ENCODE peak calls at places on chromosomes 13 and 19, in five cellular contexts. E is breast epithelium, Q is cardiac muscle cell, M is thoracic aorta, Y is A549. P is an unnamed sample.

GRCh38 chr13:40271931-40272775 is 394.3 kb downstream of the FOXO1 start:
- DNase-seq in Y (no peak), E (peak), Q (no peak), M (peak), P (peak)

GRCh38 chr19:28293685-28294084 is 919.3 kb downstream of the UQCRFS1 start:
- DNase-seq in Q (no peak), M (no peak), Y (no peak), E (no peak), P (no peak)

GRCh38 chr13:77521194-77521593 is 14.3 kb upstream of the SCEL start:
- DNase-seq in Q (no peak), Y (peak), E (no peak), M (no peak), P (no peak)

GRCh38 chr19:48390188-48391099 is 907 bp downstream of the KDELR1 start:
- DNase-seq in Y (no peak), M (no peak), E (peak), Q (peak), P (peak)

GRCh38 chr13:98468929-98469328 is 108.0 kb downstream of the STK24 start:
- DNase-seq in M (no peak), E (no peak), Y (no peak), Q (no peak), P (no peak)

GRCh38 chr13:93776936-93777335 is 550.3 kb downstream of the GPC6 start:
- DNase-seq in Q (no peak), M (no peak), E (no peak), Y (no peak), P (no peak)

GRCh38 chr19:50870417-50871089 is 2.7 kb upstream of the KLK2 start:
- DNase-seq in E (no peak), Y (peak), M (no peak), Q (no peak), P (no peak)

GRCh38 chr13:92959790-92960189 is 266.8 kb upstream of the GPC6 start:
- DNase-seq in Q (no peak), M (no peak), E (no peak), Y (no peak), P (no peak)

GRCh38 chr19:34480971-34481821 is at the start of gene WTIP:
- DNase-seq in E (peak), Q (peak), Y (peak), M (peak), P (peak)

GRCh38 chr13:39779337-39780270 is 124.1 kb downstream of the COG6 start:
- DNase-seq in Q (no peak), E (no peak), Y (no peak), M (no peak), P (peak)

GRCh38 chr19:38142176-38143035 is 81.6 kb downstream of the DPF1 start:
- DNase-seq in Q (peak), E (no peak), Y (peak), M (no peak), P (peak)

GRCh38 chr13:64688893-64689677 is 2541.1 kb downstream of the PCDH9 start:
- DNase-seq in Q (no peak), E (no peak), Y (no peak), M (no peak), P (no peak)

GRCh38 chr13:64697226-64697625 is 2532.9 kb downstream of the PCDH9 start:
- DNase-seq in Y (no peak), E (no peak), M (no peak), Q (no peak), P (no peak)

GRCh38 chr19:39265321-39265916 is 2.8 kb upstream of the IFNL2 start:
- DNase-seq in Q (no peak), E (no peak), M (no peak), Y (no peak), P (no peak)

GRCh38 chr13:113493315-113493951 is 2.9 kb upstream of the DCUN1D2 start:
- DNase-seq in Y (peak), E (no peak), M (no peak), Q (no peak), P (no peak)

GRCh38 chr13:103272770-103273169 is 206.6 kb upstream of the SLC10A2 start:
- DNase-seq in M (no peak), Y (no peak), Q (no peak), E (no peak), P (no peak)

GRCh38 chr19:991174-991931 is 7.2 kb downstream of the WDR18 start:
- DNase-seq in M (no peak), Q (peak), Y (no peak), E (no peak), P (peak)

DNA sequence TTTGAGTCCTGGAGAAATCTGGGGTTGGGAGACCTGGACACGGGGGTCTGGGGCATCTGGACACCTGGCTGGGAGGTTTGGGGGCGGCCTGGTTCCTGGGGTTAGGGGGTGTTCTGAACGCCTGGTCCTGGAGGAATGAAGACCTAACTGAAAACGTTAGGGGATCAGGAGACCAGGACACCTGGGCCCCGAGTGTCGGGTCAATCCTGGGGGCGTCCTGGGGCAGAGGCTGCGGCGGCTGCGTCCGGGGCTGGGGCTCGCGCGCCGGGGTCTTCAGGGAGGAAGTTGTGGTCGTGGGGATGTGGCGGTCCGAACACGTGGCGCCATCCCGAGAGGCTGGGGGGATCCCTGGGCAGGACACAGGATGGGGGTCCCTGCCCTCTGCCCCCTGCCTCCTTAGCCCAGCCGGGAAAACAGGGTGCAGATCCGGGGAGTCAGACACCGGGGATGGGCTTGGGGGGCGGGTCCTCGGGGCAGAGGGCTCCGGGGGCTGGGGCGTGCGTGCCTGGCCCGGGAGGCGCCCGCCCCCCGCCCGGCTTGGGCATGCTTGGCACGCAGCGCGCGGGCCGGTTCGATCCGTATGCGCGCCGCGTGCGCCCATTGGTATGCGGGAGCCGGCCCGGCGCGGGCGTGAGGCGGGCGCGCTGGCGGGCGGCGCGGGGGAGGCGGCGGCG is 632 bp downstream of the NPAS1 start:
- DNase-seq in Q (peak), Y (no peak), M (no peak), E (no peak), P (no peak)
- H3K4me3 ChIP-seq in Q (peak), Y (peak), M (peak), E (peak), P (no peak)

GRCh38 chr19:42323473-42323851 is 2.0 kb upstream of the MEGF8 start:
- DNase-seq in Q (no peak), M (no peak), Y (no peak), E (no peak), P (no peak)

GRCh38 chr19:42325896-42326771 is 699 bp downstream of the MEGF8 start:
- DNase-seq in Y (peak), M (no peak), Q (peak), E (no peak), P (peak)

GRCh38 chr19:42325308-42325895 is at the start of gene MEGF8:
- DNase-seq in Q (peak), E (peak), Y (peak), M (peak), P (peak)

GRCh38 chr19:42323852-42324654 is 1.4 kb upstream of the MEGF8 start:
- DNase-seq in Y (no peak), M (no peak), E (no peak), Q (no peak), P (no peak)

DNA sequence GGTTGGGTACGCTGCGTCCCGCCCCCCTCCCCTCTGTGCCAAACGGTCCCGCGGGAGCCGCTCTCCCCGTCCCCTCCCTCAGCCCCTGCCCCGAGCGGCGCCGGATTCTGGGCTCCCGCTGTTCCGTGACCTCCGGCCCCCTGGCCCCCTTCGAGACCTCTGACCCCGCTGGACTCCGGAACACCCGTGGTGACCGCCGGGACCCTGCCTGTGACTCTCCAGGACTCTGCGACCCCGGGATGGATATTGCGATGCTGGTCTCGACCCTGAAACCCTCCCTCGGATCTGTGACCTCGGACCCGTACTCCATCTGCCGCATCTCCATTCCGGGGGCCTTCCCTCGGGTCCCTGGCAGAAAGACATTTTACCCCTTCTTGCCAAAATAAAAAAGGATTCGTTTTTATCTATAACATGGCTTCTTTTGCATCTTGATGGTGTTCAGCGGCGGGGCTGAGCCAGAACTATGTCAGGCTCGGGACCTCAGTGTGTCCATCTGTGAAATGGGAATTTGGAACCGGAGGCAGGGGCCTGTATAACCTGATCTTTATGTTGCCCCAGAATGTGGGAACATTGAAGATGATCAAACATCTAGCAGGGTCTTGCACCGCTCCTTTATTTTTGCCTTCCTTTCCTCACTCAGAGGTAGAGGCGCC is 654 bp upstream of the MEGF8 start:
- DNase-seq in Q (no peak), Y (no peak), M (no peak), E (no peak), P (no peak)
- H3K27ac ChIP-seq in Q (no peak), Y (peak), M (no peak), E (no peak), P (no peak)

DNA sequence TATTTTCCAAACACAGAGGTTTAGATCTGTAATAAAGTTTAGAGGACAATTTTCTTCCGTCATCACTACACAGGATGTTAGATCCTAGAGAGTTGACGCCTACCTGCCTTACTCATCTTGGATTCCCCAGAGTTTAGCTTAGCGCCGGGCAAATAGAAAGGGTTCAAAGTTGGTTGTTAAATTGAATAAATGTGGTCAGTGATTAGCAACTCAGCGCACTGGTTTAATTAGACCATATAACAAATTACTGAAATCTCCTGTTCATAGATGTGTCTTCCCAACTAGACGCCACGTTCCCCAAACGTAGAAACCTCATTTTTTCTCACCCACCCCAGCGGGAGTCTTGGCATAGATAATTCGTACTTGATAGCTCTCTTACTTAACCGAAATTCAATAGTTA is 761 bp upstream of the UFM1 start:
- DNase-seq in M (no peak), Q (peak), Y (peak), E (no peak), P (no peak)
- H3K4me3 ChIP-seq in M (peak), Q (peak), Y (peak), E (peak), P (peak)

GRCh38 chr19:29687897-29688728 is 22.9 kb downstream of the PLEKHF1 start:
- DNase-seq in Y (no peak), M (no peak), Q (no peak), E (no peak), P (no peak)

GRCh38 chr19:29687244-29687896 is 22.1 kb downstream of the PLEKHF1 start:
- DNase-seq in M (no peak), Q (no peak), E (no peak), Y (no peak), P (peak)

GRCh38 chr19:29686285-29686805 is 21.1 kb downstream of the PLEKHF1 start:
- DNase-seq in Q (no peak), E (no peak), Y (no peak), M (no peak), P (no peak)

GRCh38 chr19:29683009-29683408 is 17.7 kb downstream of the PLEKHF1 start:
- DNase-seq in E (no peak), M (no peak), Q (no peak), Y (no peak), P (no peak)

DNA sequence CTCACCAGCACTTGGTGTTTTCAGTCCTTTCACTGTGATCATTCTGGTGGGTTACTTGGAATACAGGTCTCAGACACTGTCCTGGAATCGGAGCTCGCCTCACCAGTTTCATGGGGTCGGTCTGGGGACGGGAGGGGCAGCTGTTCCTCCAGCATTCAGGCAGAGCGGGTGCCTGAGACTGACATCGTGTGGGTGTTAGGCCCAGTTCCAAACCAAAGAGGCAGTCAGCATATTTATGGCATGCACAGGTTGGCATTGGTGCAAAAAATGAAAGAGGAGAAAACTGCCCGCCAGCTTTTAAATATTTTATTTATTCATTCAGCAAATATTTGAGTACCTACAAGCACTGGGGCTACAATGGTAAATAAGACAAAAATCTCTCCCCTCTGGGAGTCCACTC is 20.1 kb downstream of the PLEKHF1 start:
- DNase-seq in M (no peak), E (no peak), Q (no peak), Y (no peak), P (no peak)
- H3K27ac ChIP-seq in M (no peak), E (peak), Q (no peak), Y (no peak), P (no peak)